ENCODE peak calls at places on chromosomes 16 and 17, in six cellular contexts. J is CD8-positive, alpha-beta memory T cell; H is HCT116; N is AG10803; B is lower leg skin; Q is SK-N-SH. S is an unnamed sample.

GRCh38 chr16:89332248-89333245 is 115.0 kb downstream of the ZNF778 start:
- DNase-seq in Q (no peak), N (no peak), J (peak; percentile 43), H (no peak), B (no peak), S (no peak)

GRCh38 chr17:37239690-37240344 is 136.0 kb upstream of the C17orf78 start:
- DNase-seq in Q (peak; percentile 33), B (no peak), H (peak; percentile 3), J (no peak), N (peak; percentile 54), S (peak; percentile 50)

GRCh38 chr16:67525176-67525860 is 3.3 kb upstream of the RIPOR1 start:
- DNase-seq in H (no peak), B (no peak), Q (no peak), N (peak; percentile 41), J (no peak), S (no peak)

GRCh38 chr17:57619061-57619937 is 125.8 kb downstream of the CCDC182 start:
- DNase-seq in B (no peak), N (peak; percentile 28), J (no peak), Q (peak; percentile 55), H (no peak), S (peak; percentile 64)

GRCh38 chr16:11669380-11670146 is 1.3 kb downstream of the SNN start:
- DNase-seq in J (no peak), N (peak; percentile 18), Q (no peak), H (no peak), B (peak; percentile 53), S (no peak)

GRCh38 chr17:74309902-74310301 is 16.1 kb upstream of the KIF19 start:
- DNase-seq in Q (no peak), J (no peak), H (no peak), N (no peak), B (no peak), S (no peak)

GRCh38 chr16:180921-181667 is 835 bp downstream of the HBQ1 start:
- DNase-seq in H (peak; percentile 12), Q (peak; percentile 95), B (peak; percentile 27), N (peak; percentile 42), J (peak; percentile 87), S (peak; percentile 65)

GRCh38 chr16:56319391-56319790 is 106.0 kb downstream of the AMFR start:
- DNase-seq in N (no peak), B (no peak), H (no peak), Q (no peak), J (no peak), S (no peak)

GRCh38 chr16:17225551-17225950 is 245.2 kb downstream of the XYLT1 start:
- DNase-seq in J (no peak), B (no peak), H (no peak), N (peak; percentile 67), Q (no peak), S (no peak)

GRCh38 chr16:72066747-72067146 is 3.7 kb downstream of the HPR start:
- DNase-seq in Q (peak; percentile 37), B (no peak), J (no peak), H (peak; percentile 13), N (peak; percentile 51), S (peak; percentile 43)

GRCh38 chr17:81385320-81386111 is 9.7 kb upstream of the BAHCC1 start:
- DNase-seq in Q (no peak), B (no peak), H (no peak), J (no peak), N (no peak), S (no peak)

GRCh38 chr17:58531661-58532554 is 17.5 kb upstream of the MTMR4 start:
- DNase-seq in J (peak; percentile 73), N (peak; percentile 23), B (no peak), H (no peak), Q (peak; percentile 95), S (no peak)

GRCh38 chr16:65142276-65142675 is 20.4 kb upstream of the CDH11 start:
- DNase-seq in B (no peak), Q (no peak), N (peak; percentile 32), J (no peak), H (no peak), S (no peak)

GRCh38 chr16:54275956-54276355 is 10.6 kb downstream of the IRX3 start:
- DNase-seq in J (no peak), B (no peak), H (no peak), Q (no peak), N (no peak), S (no peak)

GRCh38 chr17:65005858-65006257 is 50.7 kb downstream of the GNA13 start:
- DNase-seq in N (no peak), J (no peak), B (no peak), H (no peak), Q (no peak), S (no peak)

GRCh38 chr17:77886387-77886728 is 72.1 kb upstream of the TNRC6C start:
- DNase-seq in J (no peak), N (no peak), Q (no peak), H (no peak), B (no peak), S (no peak)

GRCh38 chr17:42928714-42929496 is 28.3 kb downstream of the G6PC1 start:
- DNase-seq in J (no peak), B (peak; percentile 53), N (peak; percentile 82), H (peak; percentile 60), Q (peak; percentile 46), S (peak; percentile 80)

DNA sequence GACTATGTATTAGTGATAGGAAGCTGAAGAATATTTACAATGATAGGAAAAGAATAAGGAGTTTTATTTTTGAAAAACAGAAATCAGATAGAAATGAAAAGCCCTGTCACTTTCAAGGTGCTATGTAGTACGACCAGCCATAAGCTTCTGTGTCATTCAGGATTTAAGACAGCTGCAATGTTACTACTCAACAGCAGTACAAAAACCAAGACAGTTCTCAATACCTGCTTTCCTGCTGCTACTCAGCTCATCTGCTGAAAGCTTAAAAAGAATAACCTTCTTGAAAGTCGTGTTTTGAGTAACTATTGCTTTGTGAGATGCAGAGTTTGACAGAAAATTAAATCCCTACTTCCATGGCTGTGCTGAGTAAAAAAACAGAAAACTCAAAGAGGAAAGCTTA is 8.7 kb downstream of the GRB2 start:
- DNase-seq in B (no peak), H (no peak), Q (no peak), J (no peak), N (no peak), S (no peak)
- H3K4me3 ChIP-seq in B (no peak overlapping the region), H (no peak overlapping the region), Q (no peak overlapping the region), J (no peak overlapping the region), N (no peak overlapping the region), S (no peak overlapping the region)

GRCh38 chr16:75249441-75249840 is 2.0 kb downstream of the BCAR1 start:
- DNase-seq in N (no peak), H (no peak), J (no peak), Q (no peak), B (no peak), S (no peak)
- H3K4me3 ChIP-seq in N (peak overlapping the region; percentile 87), H (peak overlapping the region; percentile 87), J (no peak overlapping the region), Q (peak overlapping the region; percentile 88), B (no peak overlapping the region), S (peak overlapping the region; percentile 78)

GRCh38 chr17:20920813-20921199 is 122.0 kb downstream of the USP22 start:
- DNase-seq in B (no peak), H (no peak), Q (no peak), J (no peak), N (peak; percentile 62), S (peak; percentile 72)
- H3K4me3 ChIP-seq in B (no peak overlapping the region), H (no peak overlapping the region), Q (peak overlapping the region; percentile 1), J (no peak overlapping the region), N (no peak overlapping the region), S (no peak overlapping the region)

DNA sequence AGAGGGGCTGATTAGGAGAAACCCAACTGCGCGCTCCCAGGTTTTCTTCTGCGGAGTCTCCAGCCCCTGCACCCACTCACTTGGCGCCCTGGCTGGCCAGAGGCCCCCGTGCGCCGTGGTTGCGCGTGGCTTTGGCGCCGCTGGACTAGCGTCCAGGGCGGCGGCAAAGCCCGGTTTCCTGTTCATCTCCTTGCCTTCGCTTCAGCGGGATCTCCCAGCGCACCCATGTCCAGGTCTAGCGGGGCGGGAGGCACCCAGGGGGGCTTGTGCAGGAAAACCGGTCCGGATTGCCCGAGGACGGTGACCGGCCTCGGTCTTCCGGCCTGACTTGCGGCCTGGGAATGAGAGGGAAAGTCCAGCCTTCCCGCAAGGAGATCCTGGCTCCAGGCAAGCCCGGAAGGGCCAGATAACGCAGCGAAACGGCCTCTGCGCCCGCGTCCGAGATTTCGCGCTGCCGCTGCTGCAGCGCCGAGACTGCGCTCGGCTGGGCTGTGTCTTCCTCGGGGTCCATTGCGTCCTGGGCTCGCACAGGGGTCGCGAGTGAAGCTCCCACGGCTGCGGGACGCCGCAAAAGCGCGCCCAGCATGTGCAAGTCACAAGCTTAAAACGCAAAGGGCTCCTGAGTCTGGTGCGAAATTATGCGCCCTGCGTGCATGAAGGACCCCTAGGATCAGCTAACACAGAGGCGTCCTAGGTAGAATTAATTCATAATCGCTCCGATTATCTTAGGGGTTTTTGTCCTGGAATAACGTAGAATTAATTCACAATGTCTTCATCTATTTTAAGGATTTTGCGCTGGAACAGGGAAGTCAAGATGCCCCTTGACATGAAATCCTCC is 5.7 kb downstream of the FOXF1 start:
- DNase-seq in B (no peak), Q (no peak), N (peak; percentile 24), H (no peak), J (peak; percentile 24), S (peak; percentile 46)
- H3K4me3 ChIP-seq in B (no peak overlapping the region), Q (peak overlapping the region; percentile 32), N (peak overlapping the region; percentile 40), H (no peak overlapping the region), J (no peak overlapping the region), S (peak overlapping the region; percentile 60)

GRCh38 chr16:58128721-58129096 is 472 bp downstream of the CFAP20 start:
- DNase-seq in H (no peak), N (no peak), B (no peak), J (peak; percentile 62), Q (peak; percentile 70), S (no peak)

GRCh38 chr16:58128181-58128631 is 975 bp downstream of the CFAP20 start:
- DNase-seq in H (no peak), J (no peak), N (peak; percentile 17), B (no peak), Q (no peak), S (no peak)

GRCh38 chr16:58127033-58127556 is 2.1 kb downstream of the CFAP20 start:
- DNase-seq in B (no peak), Q (no peak), N (peak; percentile 71), J (peak; percentile 65), H (no peak), S (peak; percentile 61)

GRCh38 chr16:58126451-58126968 is 2.7 kb downstream of the CFAP20 start:
- DNase-seq in H (no peak), N (no peak), J (no peak), B (no peak), Q (no peak), S (no peak)

GRCh38 chr16:58127634-58128033 is 1.5 kb downstream of the CFAP20 start:
- DNase-seq in Q (no peak), B (no peak), J (no peak), H (no peak), N (peak; percentile 15), S (no peak)
- H3K4me3 ChIP-seq in Q (peak overlapping the region; percentile 92), B (no peak overlapping the region), J (peak overlapping the region; percentile 59), H (peak overlapping the region; percentile 99), N (peak overlapping the region; percentile 90), S (peak overlapping the region; percentile 95)

GRCh38 chr17:7626307-7626706 is 1.3 kb downstream of the SAT2 start:
- DNase-seq in H (no peak), J (no peak), Q (no peak), N (no peak), B (no peak), S (no peak)
- H3K4me3 ChIP-seq in H (peak overlapping the region; percentile 85), J (no peak overlapping the region), Q (peak overlapping the region; percentile 77), N (peak overlapping the region; percentile 83), B (no peak overlapping the region), S (no peak overlapping the region)

GRCh38 chr17:3687949-3688614 is 7.9 kb downstream of the P2RX5 start:
- DNase-seq in Q (peak; percentile 27), H (no peak), N (no peak), B (no peak), J (no peak), S (no peak)
- H3K4me3 ChIP-seq in Q (no peak overlapping the region), H (no peak overlapping the region), N (no peak overlapping the region), B (no peak overlapping the region), J (no peak overlapping the region), S (no peak overlapping the region)

GRCh38 chr17:70324031-70324430 is 154.7 kb downstream of the KCNJ2 start:
- DNase-seq in B (no peak), N (no peak), Q (no peak), J (no peak), H (no peak), S (no peak)
- H3K4me3 ChIP-seq in B (no peak overlapping the region), N (no peak overlapping the region), Q (no peak overlapping the region), J (no peak overlapping the region), H (no peak overlapping the region), S (no peak overlapping the region)

S was measured in astrocyte of the spinal cord.